ENCODE peak calls at places on chromosomes 11 and 22, in five cellular contexts. Z, K, A, M and T are unnamed samples.

GRCh38 chr11:10350341-10350740 is 45.5 kb downstream of the ADM start:
- DNase-seq in M (no peak), K (no peak), Z (no peak), A (no peak), T (peak; percentile 29)

GRCh38 chr11:70788247-70789022 is 390.1 kb downstream of the CTTN start:
- DNase-seq in Z (no peak), M (no peak), K (no peak), A (no peak), T (peak; percentile 86)

GRCh38 chr11:86056262-86056911 is 12.5 kb downstream of the PICALM start:
- DNase-seq in A (no peak), M (no peak), K (no peak), Z (no peak), T (no peak)

GRCh38 chr22:24727218-24727851 is 47.2 kb downstream of the PIWIL3 start:
- DNase-seq in K (no peak), M (no peak), A (no peak), Z (no peak), T (no peak)

GRCh38 chr11:69148377-69148762 is 7.4 kb upstream of the SMIM38 start:
- DNase-seq in K (no peak), A (no peak), Z (no peak), M (no peak), T (no peak)

GRCh38 chr22:27489265-27489675 is 312.3 kb downstream of the MN1 start:
- DNase-seq in K (no peak), A (no peak), Z (no peak), M (no peak), T (no peak)

GRCh38 chr11:128621491-128622136 is 34.3 kb upstream of the ETS1 start:
- DNase-seq in K (no peak), A (no peak), M (no peak), Z (no peak), T (no peak)

GRCh38 chr11:47961383-47961782 is 19.0 kb upstream of the PTPRJ start:
- DNase-seq in A (no peak), K (no peak), Z (no peak), M (no peak), T (no peak)

GRCh38 chr22:32745251-32745995 is 56.1 kb upstream of the TIMP3 start:
- DNase-seq in Z (no peak), A (no peak), M (no peak), K (no peak), T (no peak)

GRCh38 chr11:111820059-111820375 is 51.4 kb downstream of the ALG9 start:
- DNase-seq in M (no peak), A (no peak), K (no peak), Z (no peak), T (no peak)

GRCh38 chr11:7413961-7414728 is 71.2 kb upstream of the OLFML1 start:
- DNase-seq in K (no peak), A (no peak), M (no peak), Z (no peak), T (no peak)

GRCh38 chr11:42802211-42802918 is 509.4 kb upstream of the API5 start:
- DNase-seq in A (no peak), M (no peak), K (no peak), Z (no peak), T (no peak)

GRCh38 chr22:29071261-29072045 is 1.4 kb upstream of the KREMEN1 start:
- DNase-seq in A (no peak), M (no peak), Z (no peak), K (peak; percentile 46), T (peak; percentile 41)

GRCh38 chr11:66020618-66021357 is 5.5 kb downstream of the CATSPER1 start:
- DNase-seq in Z (no peak), A (no peak), M (no peak), K (no peak), T (peak; percentile 92)

GRCh38 chr11:108887436-108888238 is 222.8 kb downstream of the DDX10 start:
- DNase-seq in A (no peak), M (no peak), K (no peak), Z (no peak), T (no peak)

GRCh38 chr11:68369161-68369560 is 56.8 kb downstream of the LRP5 start:
- DNase-seq in Z (no peak), K (no peak), A (no peak), M (no peak), T (no peak)

GRCh38 chr22:25628494-25628893 is 64.0 kb downstream of the GRK3 start:
- DNase-seq in M (no peak), Z (no peak), A (no peak), K (no peak), T (no peak)

GRCh38 chr11:118088531-118088930 is 1.8 kb upstream of the SMIM35 start:
- DNase-seq in K (no peak), A (no peak), M (no peak), Z (no peak), T (no peak)

GRCh38 chr22:40271440-40271839 is 74.9 kb upstream of the ADSL start:
- DNase-seq in A (no peak), Z (no peak), M (no peak), K (no peak), T (no peak)

GRCh38 chr22:39665661-39666431 is 95.3 kb downstream of the CACNA1I start:
- DNase-seq in M (no peak), A (no peak), K (no peak), Z (no peak), T (no peak)

GRCh38 chr11:12086271-12087074 is 23.9 kb upstream of the MICAL2 start:
- DNase-seq in Z (no peak), K (no peak), A (no peak), M (no peak), T (peak; percentile 47)

GRCh38 chr22:49760630-49761571 is 66.8 kb downstream of the BRD1 start:
- DNase-seq in Z (no peak), M (no peak), K (peak; percentile 28), A (no peak), T (no peak)

GRCh38 chr22:49968831-49969661 is 8.5 kb downstream of the PIM3 start:
- DNase-seq in A (no peak), K (no peak), Z (no peak), M (peak; percentile 15), T (peak; percentile 14)

GRCh38 chr22:47927811-47928210 is 1165.4 kb downstream of the TBC1D22A start:
- DNase-seq in K (no peak), A (no peak), Z (no peak), M (no peak), T (no peak)

GRCh38 chr11:117045196-117045595 is 53.0 kb downstream of the SIK3 start:
- DNase-seq in A (no peak), M (no peak), K (no peak), Z (no peak), T (no peak)

GRCh38 chr11:64126796-64127195 is 39.1 kb downstream of the MACROD1 start:
- DNase-seq in K (no peak), Z (no peak), M (no peak), A (no peak), T (no peak)